ENCODE peak calls at places on chromosomes 6 and 20, in eight cellular contexts. One of them, this sample, is unnamed.

GRCh38 chr20:53032021-53033001 is 60.2 kb downstream of the TSHZ2 start:
- DNase-seq in Panc1: no peak
- DNase-seq in GM12878: no peak
- DNase-seq in HL-60: no peak
- DNase-seq in HCT116: no peak
- DNase-seq in HepG2: no peak
- DNase-seq in SK-N-SH: no peak
- DNase-seq in K562: no peak
- DNase-seq in this sample: no peak

GRCh38 chr6:64527899-64528298 is 892.3 kb downstream of the PHF3 start:
- DNase-seq in HL-60: no peak
- DNase-seq in GM12878: no peak
- DNase-seq in Panc1: no peak
- DNase-seq in K562: no peak
- DNase-seq in HepG2: no peak
- DNase-seq in HCT116: no peak
- DNase-seq in SK-N-SH: no peak
- DNase-seq in this sample: no peak

GRCh38 chr20:52200870-52201269 is 9.3 kb upstream of the ZFP64 start:
- DNase-seq in HCT116: no peak
- DNase-seq in HepG2: no peak
- DNase-seq in GM12878: no peak
- DNase-seq in Panc1: no peak
- DNase-seq in SK-N-SH: no peak
- DNase-seq in HL-60: no peak
- DNase-seq in K562: no peak
- DNase-seq in this sample: no peak

GRCh38 chr6:14025160-14025559 is 92.4 kb upstream of the CD83 start:
- DNase-seq in HepG2: no peak
- DNase-seq in GM12878: no peak
- DNase-seq in HCT116: no peak
- DNase-seq in Panc1: no peak
- DNase-seq in HL-60: peak; percentile 76
- DNase-seq in SK-N-SH: no peak
- DNase-seq in K562: no peak
- DNase-seq in this sample: no peak

GRCh38 chr6:170096803-170097504 is 193.9 kb downstream of the DLL1 start:
- DNase-seq in Panc1: no peak
- DNase-seq in K562: no peak
- DNase-seq in HCT116: no peak
- DNase-seq in SK-N-SH: no peak
- DNase-seq in GM12878: no peak
- DNase-seq in HL-60: no peak
- DNase-seq in HepG2: no peak
- DNase-seq in this sample: no peak

GRCh38 chr6:154945271-154945890 is 49.7 kb upstream of the TIAM2 start:
- DNase-seq in HCT116: no peak
- DNase-seq in HepG2: no peak
- DNase-seq in SK-N-SH: no peak
- DNase-seq in K562: no peak
- DNase-seq in Panc1: no peak
- DNase-seq in GM12878: no peak
- DNase-seq in HL-60: no peak
- DNase-seq in this sample: no peak

GRCh38 chr6:40341726-40342125 is 245.4 kb downstream of the LRFN2 start:
- DNase-seq in Panc1: no peak
- DNase-seq in HCT116: no peak
- DNase-seq in GM12878: no peak
- DNase-seq in HL-60: no peak
- DNase-seq in HepG2: no peak
- DNase-seq in SK-N-SH: no peak
- DNase-seq in K562: no peak
- DNase-seq in this sample: no peak

GRCh38 chr20:1874534-1875168 is 20.6 kb upstream of the SIRPA start:
- DNase-seq in K562: no peak
- DNase-seq in SK-N-SH: no peak
- DNase-seq in HepG2: peak; percentile 81
- DNase-seq in HCT116: no peak
- DNase-seq in GM12878: no peak
- DNase-seq in Panc1: no peak
- DNase-seq in HL-60: peak; percentile 95
- DNase-seq in this sample: no peak

GRCh38 chr20:43803276-43803675 is 76.5 kb upstream of the GTSF1L start:
- DNase-seq in HepG2: no peak
- DNase-seq in SK-N-SH: no peak
- DNase-seq in Panc1: no peak
- DNase-seq in HL-60: no peak
- DNase-seq in K562: no peak
- DNase-seq in HCT116: no peak
- DNase-seq in GM12878: no peak
- DNase-seq in this sample: no peak

GRCh38 chr6:153145591-153145990 is 14.5 kb upstream of the RGS17 start:
- DNase-seq in GM12878: no peak
- DNase-seq in HCT116: no peak
- DNase-seq in SK-N-SH: no peak
- DNase-seq in K562: no peak
- DNase-seq in HepG2: no peak
- DNase-seq in HL-60: no peak
- DNase-seq in Panc1: no peak
- DNase-seq in this sample: peak; percentile 56

GRCh38 chr20:37669062-37669772 is 24.6 kb upstream of the CTNNBL1 start:
- DNase-seq in HL-60: peak; percentile 38
- DNase-seq in GM12878: no peak
- DNase-seq in SK-N-SH: no peak
- DNase-seq in K562: no peak
- DNase-seq in HCT116: no peak
- DNase-seq in HepG2: no peak
- DNase-seq in Panc1: no peak
- DNase-seq in this sample: peak; percentile 61

GRCh38 chr6:4644962-4645361 is 131.2 kb upstream of the CDYL start:
- DNase-seq in Panc1: no peak
- DNase-seq in SK-N-SH: no peak
- DNase-seq in K562: no peak
- DNase-seq in HCT116: no peak
- DNase-seq in HL-60: no peak
- DNase-seq in HepG2: no peak
- DNase-seq in GM12878: no peak
- DNase-seq in this sample: no peak

DNA sequence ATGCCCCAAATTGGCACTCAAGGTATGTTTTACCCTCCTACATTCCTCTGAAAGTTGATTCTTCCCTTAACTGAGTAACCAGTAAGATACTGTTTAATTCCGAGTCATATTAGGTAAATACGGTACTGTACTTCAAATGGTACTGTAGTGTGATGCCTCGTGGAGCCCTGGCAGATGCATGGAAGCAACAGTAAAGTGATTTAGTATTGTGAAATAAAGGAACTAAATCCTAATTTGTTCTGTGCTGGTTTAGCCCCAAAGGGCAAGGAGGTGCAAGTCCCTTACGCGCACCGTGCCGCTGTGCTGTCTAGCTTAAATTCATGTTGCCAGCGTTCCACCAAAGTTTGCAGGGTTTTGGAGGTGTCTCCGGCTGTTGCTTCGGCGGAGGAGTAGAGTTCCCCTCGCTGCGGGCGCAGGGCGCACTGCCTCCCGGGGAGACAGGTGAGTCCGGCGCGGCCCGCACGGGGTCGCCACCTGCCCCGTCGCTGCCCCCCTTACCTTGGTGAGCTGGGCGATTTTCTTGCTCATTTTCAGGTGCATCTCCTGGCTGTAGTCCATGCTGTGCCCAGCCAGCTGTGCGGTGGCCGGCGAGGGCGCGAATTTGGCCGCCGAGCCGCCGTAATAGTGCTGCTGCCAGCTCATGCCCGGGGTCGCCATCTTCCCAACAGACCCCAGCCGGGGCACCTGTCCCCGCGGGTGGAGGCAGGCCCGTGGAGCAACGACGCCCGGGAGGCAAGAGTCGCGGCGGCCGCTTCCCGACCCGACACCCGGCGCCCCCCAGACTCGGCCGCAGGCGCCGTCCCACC is 618 bp downstream of the FAM184A start:
- DNase-seq in SK-N-SH: peak; percentile 75
- DNase-seq in GM12878: no peak
- DNase-seq in HL-60: no peak
- DNase-seq in HepG2: peak; percentile 32
- DNase-seq in Panc1: peak; percentile 18
- DNase-seq in HCT116: no peak
- DNase-seq in K562: peak; percentile 47
- DNase-seq in this sample: peak; percentile 82
- TF ChIP-seq POLR2AphosphoS5 in SK-N-SH: no peak
- TF ChIP-seq POLR2AphosphoS5 in GM12878: no peak
- TF ChIP-seq POLR2AphosphoS5 in HL-60: no peak
- TF ChIP-seq POLR2AphosphoS5 in HepG2: no peak
- TF ChIP-seq POLR2AphosphoS5 in Panc1: no peak
- TF ChIP-seq POLR2AphosphoS5 in HCT116: no peak
- TF ChIP-seq POLR2AphosphoS5 in K562: no peak
- TF ChIP-seq POLR2AphosphoS5 in this sample: no peak

GRCh38 chr6:1336246-1336843 is 24.4 kb downstream of the FOXQ1 start:
- DNase-seq in SK-N-SH: no peak
- DNase-seq in GM12878: no peak
- DNase-seq in Panc1: no peak
- DNase-seq in HL-60: peak; percentile 7
- DNase-seq in HepG2: peak; percentile 90
- DNase-seq in HCT116: peak; percentile 70
- DNase-seq in K562: no peak
- DNase-seq in this sample: peak; percentile 66
- TF ChIP-seq REST in SK-N-SH: no peak
- TF ChIP-seq REST in GM12878: no peak
- TF ChIP-seq REST in Panc1: no peak
- TF ChIP-seq REST in HL-60: no peak
- TF ChIP-seq REST in HepG2: no peak
- TF ChIP-seq REST in HCT116: no peak
- TF ChIP-seq REST in K562: no peak
- TF ChIP-seq REST in this sample: no peak

DNA sequence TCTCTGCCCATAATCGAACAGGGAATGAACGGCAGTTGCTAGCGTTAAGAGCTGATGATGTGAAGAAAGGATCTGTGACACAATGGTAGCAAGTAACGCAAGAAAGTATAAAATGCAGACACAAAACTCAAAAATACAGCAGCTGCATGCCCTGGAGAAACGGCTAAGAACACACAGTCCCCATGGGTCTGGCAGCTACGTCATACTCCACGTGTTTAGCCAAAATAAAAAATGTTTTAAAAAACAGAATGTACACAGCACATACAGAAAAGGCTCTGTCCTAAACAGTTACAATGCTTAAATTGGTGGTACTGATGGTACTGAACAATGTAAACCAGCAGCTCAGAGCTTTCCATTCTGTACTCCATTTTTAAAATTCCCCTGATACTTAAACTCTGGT is 34.4 kb downstream of the HUS1B start:
- DNase-seq in SK-N-SH: no peak
- DNase-seq in HL-60: no peak
- DNase-seq in HepG2: no peak
- DNase-seq in HCT116: no peak
- DNase-seq in GM12878: no peak
- DNase-seq in Panc1: no peak
- DNase-seq in K562: no peak
- DNase-seq in this sample: no peak
- TF ChIP-seq POLR2AphosphoS5 in SK-N-SH: no peak
- TF ChIP-seq POLR2AphosphoS5 in HL-60: no peak
- TF ChIP-seq POLR2AphosphoS5 in HepG2: no peak
- TF ChIP-seq POLR2AphosphoS5 in HCT116: no peak
- TF ChIP-seq POLR2AphosphoS5 in GM12878: no peak
- TF ChIP-seq POLR2AphosphoS5 in Panc1: no peak
- TF ChIP-seq POLR2AphosphoS5 in K562: no peak
- TF ChIP-seq POLR2AphosphoS5 in this sample: no peak

GRCh38 chr20:58138395-58138794 is 90.1 kb downstream of the ANKRD60 start:
- DNase-seq in SK-N-SH: no peak
- DNase-seq in Panc1: no peak
- DNase-seq in GM12878: no peak
- DNase-seq in HL-60: no peak
- DNase-seq in HepG2: no peak
- DNase-seq in HCT116: no peak
- DNase-seq in K562: no peak
- DNase-seq in this sample: no peak
- TF ChIP-seq REST in SK-N-SH: no peak
- TF ChIP-seq REST in Panc1: no peak
- TF ChIP-seq REST in GM12878: no peak
- TF ChIP-seq REST in HL-60: no peak
- TF ChIP-seq REST in HepG2: no peak
- TF ChIP-seq REST in HCT116: no peak
- TF ChIP-seq REST in K562: no peak
- TF ChIP-seq REST in this sample: no peak